ENCODE peak calls at places on chromosomes 12 and 14, in ten cellular contexts. Y, P, M, I, U, T, G, H, D and N are unnamed samples.

GRCh38 chr14:95291859-95292542 is 27.7 kb downstream of the CLMN start:
- DNase-seq in T (no peak), Y (no peak), P (no peak), D (peak; percentile 67), G (peak; percentile 23), M (no peak), H (no peak), U (peak; percentile 29), I (no peak), N (no peak)

GRCh38 chr12:26736563-26737486 is 96.2 kb downstream of the ITPR2 start:
- DNase-seq in P (no peak), H (no peak), D (peak; percentile 45), M (no peak), U (no peak), Y (no peak), I (no peak), G (peak; percentile 4), T (peak; percentile 58), N (no peak)

GRCh38 chr14:97218713-97219355 is 421.7 kb downstream of the VRK1 start:
- DNase-seq in H (peak; percentile 6), T (no peak), D (no peak), Y (peak; percentile 43), I (no peak), G (no peak), M (no peak), P (no peak), U (no peak), N (no peak)

GRCh38 chr14:74846168-74846567 is 29.8 kb downstream of the PROX2 start:
- DNase-seq in U (no peak), T (no peak), Y (no peak), G (no peak), D (no peak), H (no peak), P (no peak), M (no peak), I (no peak), N (peak; percentile 75)

GRCh38 chr12:54439521-54440255 is 20.6 kb upstream of the ITGA5 start:
- DNase-seq in M (peak; percentile 72), H (no peak), G (no peak), P (no peak), I (no peak), Y (no peak), U (peak; percentile 24), D (peak; percentile 69), T (no peak), N (peak; percentile 65)

GRCh38 chr12:8590842-8591545 is 21.7 kb downstream of the AICDA start:
- DNase-seq in I (no peak), H (no peak), U (no peak), D (no peak), T (no peak), G (no peak), M (no peak), Y (no peak), P (no peak), N (no peak)

GRCh38 chr14:102330806-102331205 is 11.3 kb downstream of the ZNF839 start:
- DNase-seq in M (no peak), G (no peak), I (no peak), D (no peak), P (no peak), T (no peak), H (no peak), Y (no peak), U (no peak), N (no peak)

GRCh38 chr14:27890259-27890658 is 876.3 kb upstream of the FOXG1 start:
- DNase-seq in D (no peak), H (no peak), M (no peak), U (no peak), G (no peak), P (no peak), I (no peak), T (no peak), Y (no peak), N (no peak)

GRCh38 chr12:8065991-8066594 is at the start of gene C3AR1:
- DNase-seq in Y (no peak), T (no peak), P (peak; percentile 46), I (no peak), H (peak; percentile 41), U (no peak), G (no peak), D (no peak), M (no peak), N (no peak)

GRCh38 chr14:56733396-56733795 is 76.9 kb downstream of the OTX2 start:
- DNase-seq in H (no peak), M (no peak), U (no peak), G (no peak), I (no peak), Y (no peak), P (no peak), T (no peak), D (no peak), N (no peak)

GRCh38 chr14:49940805-49941421 is 48.0 kb downstream of the ARF6 start:
- DNase-seq in T (no peak), D (no peak), M (no peak), H (no peak), I (no peak), P (no peak), U (no peak), G (no peak), Y (no peak), N (peak; percentile 30)

GRCh38 chr12:123038966-123039365 is 58.5 kb downstream of the ARL6IP4 start:
- DNase-seq in T (no peak), U (no peak), M (no peak), P (no peak), I (no peak), D (no peak), G (no peak), Y (no peak), H (no peak), N (no peak)

GRCh38 chr14:97027256-97027999 is 230.2 kb downstream of the VRK1 start:
- DNase-seq in U (no peak), H (no peak), G (no peak), D (no peak), P (no peak), M (no peak), I (no peak), Y (peak; percentile 67), T (no peak), N (no peak)

GRCh38 chr12:49200882-49201594 is 12.2 kb upstream of the TUBA1A start:
- DNase-seq in M (peak; percentile 78), Y (no peak), H (no peak), U (peak; percentile 92), P (no peak), D (peak; percentile 55), T (no peak), I (no peak), G (peak; percentile 67), N (no peak)

GRCh38 chr12:131642101-131642540 is 68.8 kb upstream of the SFSWAP start:
- DNase-seq in Y (no peak), H (no peak), P (no peak), D (peak; percentile 32), G (no peak), U (no peak), I (no peak), T (no peak), M (no peak), N (no peak)

GRCh38 chr12:22029491-22029890 is 16.5 kb upstream of the CMAS start:
- DNase-seq in H (no peak), I (no peak), G (no peak), U (no peak), M (no peak), D (no peak), P (no peak), T (no peak), Y (no peak), N (no peak)

GRCh38 chr12:53383258-53383657 is 3.3 kb downstream of the SP1 start:
- DNase-seq in P (no peak), H (no peak), U (no peak), I (no peak), T (no peak), M (no peak), G (no peak), Y (no peak), D (no peak), N (no peak)

GRCh38 chr12:115204957-115205754 is 521.2 kb upstream of the TBX3 start:
- DNase-seq in U (no peak), T (no peak), P (no peak), I (no peak), G (no peak), D (no peak), M (no peak), Y (no peak), H (no peak), N (no peak)

GRCh38 chr12:81815611-81816010 is 56.5 kb upstream of the PPFIA2 start:
- DNase-seq in D (no peak), T (no peak), I (no peak), Y (no peak), G (no peak), M (no peak), H (no peak), U (no peak), P (no peak), N (no peak)

GRCh38 chr14:82385043-82385442 is 851.4 kb upstream of the SEL1L start:
- DNase-seq in Y (no peak), G (peak; percentile 81), U (peak; percentile 91), M (no peak), H (no peak), D (no peak), T (no peak), P (no peak), I (no peak), N (no peak)

GRCh38 chr14:101231828-101232227 is 328.3 kb upstream of the RTL1 start:
- DNase-seq in I (no peak), G (no peak), M (no peak), P (no peak), T (no peak), H (no peak), Y (no peak), U (no peak), D (no peak), N (no peak)

GRCh38 chr14:94864421-94865195 is 94.7 kb upstream of the GSC start:
- DNase-seq in T (no peak), D (no peak), M (no peak), Y (no peak), I (no peak), G (no peak), H (no peak), P (no peak), U (no peak), N (no peak)

GRCh38 chr12:19125325-19125724 is 4.2 kb upstream of the PLEKHA5 start:
- DNase-seq in D (peak; percentile 9), G (no peak), T (no peak), Y (no peak), U (no peak), M (no peak), P (peak; percentile 21), I (no peak), H (no peak), N (no peak)

GRCh38 chr12:66688836-66689439 is 10.1 kb upstream of the GRIP1 start:
- DNase-seq in I (no peak), Y (peak; percentile 35), G (peak; percentile 68), P (no peak), M (no peak), U (peak; percentile 84), T (no peak), D (peak; percentile 57), H (peak; percentile 4), N (peak; percentile 3)

GRCh38 chr12:39824505-39825198 is 205.0 kb upstream of the ABCD2 start:
- DNase-seq in H (no peak), I (no peak), U (no peak), D (no peak), G (no peak), T (no peak), Y (no peak), M (no peak), P (no peak), N (no peak)

GRCh38 chr12:120834489-120835303 is 69.5 kb downstream of the SPPL3 start:
- DNase-seq in U (no peak), G (no peak), M (no peak), D (no peak), H (no peak), P (no peak), Y (no peak), I (no peak), T (no peak), N (no peak)

GRCh38 chr14:35474323-35474722 is 59.6 kb upstream of the INSM2 start:
- DNase-seq in T (no peak), P (no peak), U (no peak), Y (no peak), I (no peak), D (no peak), G (no peak), M (no peak), H (no peak), N (no peak)